ENCODE peak calls at places on chromosomes 12 and 14, in seven cellular contexts. Y, O, S, W, U, P and B are unnamed samples.

GRCh38 chr12:15701721-15702156 is 87.4 kb downstream of the EPS8 start:
- DNase-seq in P (no peak), S (peak), O (no peak), Y (no peak), U (no peak), W (no peak), B (peak)

GRCh38 chr12:26056335-26056734 is 68.5 kb downstream of the BHLHE41 start:
- DNase-seq in O (no peak), U (no peak), P (no peak), S (peak), Y (no peak), W (no peak), B (no peak)

GRCh38 chr14:102209224-102209966 is 69.7 kb downstream of the WDR20 start:
- DNase-seq in Y (no peak), S (peak), W (no peak), P (peak), O (no peak), U (no peak), B (no peak)

GRCh38 chr14:31930493-31931225 is 146.4 kb upstream of the ARHGAP5 start:
- DNase-seq in Y (no peak), S (peak), P (peak), W (no peak), U (no peak), O (no peak), B (no peak)

GRCh38 chr12:3304436-3305135 is 186.4 kb upstream of the PRMT8 start:
- DNase-seq in Y (no peak), O (no peak), S (peak), P (no peak), U (no peak), W (no peak), B (peak)

GRCh38 chr14:68442828-68443460 is 349.9 kb downstream of the ZFP36L1 start:
- DNase-seq in P (no peak), U (no peak), Y (no peak), O (no peak), W (no peak), S (no peak), B (peak)

GRCh38 chr12:80936353-80936641 is 1.4 kb downstream of the LIN7A start:
- DNase-seq in W (no peak), P (no peak), Y (no peak), O (no peak), U (no peak), S (no peak), B (no peak)

GRCh38 chr12:13654456-13654855 is 326.9 kb downstream of the GRIN2B start:
- DNase-seq in S (no peak), W (no peak), Y (no peak), O (no peak), U (no peak), P (no peak), B (no peak)

GRCh38 chr12:124486346-124486963 is 81.0 kb downstream of the NCOR2 start:
- DNase-seq in Y (no peak), S (no peak), W (no peak), U (peak), O (no peak), P (no peak), B (no peak)

GRCh38 chr12:109020750-109021380 is at the start of gene SVOP:
- DNase-seq in W (peak), O (peak), S (peak), P (peak), U (peak), Y (peak), B (peak)

GRCh38 chr14:105600939-105601359 is 74.6 kb downstream of the TMEM121 start:
- DNase-seq in Y (no peak), S (no peak), O (no peak), P (no peak), U (no peak), W (no peak), B (no peak)

GRCh38 chr12:85834378-85834777 is 1.8 kb downstream of the RASSF9 start:
- DNase-seq in P (no peak), W (no peak), U (no peak), S (no peak), Y (no peak), O (no peak), B (no peak)

GRCh38 chr14:53358166-53358565 is 205.0 kb upstream of the DDHD1 start:
- DNase-seq in P (no peak), O (no peak), U (no peak), Y (no peak), W (no peak), S (no peak), B (no peak)

GRCh38 chr14:34665785-34666425 is 36.0 kb upstream of the SNX6 start:
- DNase-seq in P (no peak), W (no peak), Y (peak), S (peak), U (no peak), O (no peak), B (peak)

GRCh38 chr12:40157307-40157706 is 51.4 kb upstream of the SLC2A13 start:
- DNase-seq in Y (no peak), S (no peak), U (no peak), P (no peak), W (no peak), O (no peak), B (no peak)

GRCh38 chr14:86654558-86655184 is 1124.7 kb downstream of the FLRT2 start:
- DNase-seq in O (peak), W (no peak), U (no peak), P (peak), S (peak), Y (peak), B (no peak)
- TF ChIP-seq CTCF in O (peak), W (peak), U (no peak), P (peak), S (peak), Y (peak), B (no peak)

DNA sequence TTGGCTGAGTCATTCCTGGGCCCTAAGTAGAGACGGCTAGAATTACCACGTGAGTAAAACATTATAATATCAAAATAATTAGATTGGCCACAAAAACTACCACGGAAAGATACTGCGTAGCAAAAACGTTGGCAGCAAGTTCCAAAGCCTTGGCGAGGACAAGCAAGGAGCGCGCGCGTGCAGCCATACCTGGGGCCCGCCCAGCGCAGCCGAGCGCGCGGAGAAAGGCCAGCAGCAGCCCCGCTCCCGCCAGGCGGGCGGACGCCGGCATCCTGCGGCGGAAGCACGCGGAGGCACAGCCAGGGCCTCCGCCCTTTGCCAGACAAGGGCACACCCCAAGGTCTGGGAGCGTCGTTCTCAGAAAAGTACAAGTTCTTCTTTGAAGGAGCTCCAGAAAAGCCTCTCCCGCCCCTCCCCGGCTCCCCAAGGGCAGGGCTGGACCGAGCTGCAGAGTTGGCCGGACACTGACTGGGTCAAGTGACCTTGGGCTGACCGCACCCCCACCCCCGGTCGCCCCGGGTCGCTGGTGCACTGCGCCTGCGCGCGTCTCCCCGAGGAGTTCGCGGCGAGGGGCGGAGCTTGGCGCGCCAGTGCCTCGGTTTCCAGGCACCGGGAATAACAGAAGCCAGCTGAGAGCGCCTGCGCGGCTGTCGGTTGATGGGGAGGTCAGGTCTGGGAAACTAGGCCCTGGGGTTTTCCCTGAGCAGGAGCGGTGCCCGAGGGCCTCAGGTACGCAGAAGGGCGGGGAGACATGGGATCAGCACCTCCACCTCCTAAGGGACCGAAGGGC is at the start of gene ZC2HC1C:
- DNase-seq in S (peak), Y (peak), P (peak), W (peak), O (peak), U (peak), B (peak)
- TF ChIP-seq CTCF in S (no peak), Y (no peak), P (no peak), W (no peak), O (no peak), U (no peak), B (no peak)

DNA sequence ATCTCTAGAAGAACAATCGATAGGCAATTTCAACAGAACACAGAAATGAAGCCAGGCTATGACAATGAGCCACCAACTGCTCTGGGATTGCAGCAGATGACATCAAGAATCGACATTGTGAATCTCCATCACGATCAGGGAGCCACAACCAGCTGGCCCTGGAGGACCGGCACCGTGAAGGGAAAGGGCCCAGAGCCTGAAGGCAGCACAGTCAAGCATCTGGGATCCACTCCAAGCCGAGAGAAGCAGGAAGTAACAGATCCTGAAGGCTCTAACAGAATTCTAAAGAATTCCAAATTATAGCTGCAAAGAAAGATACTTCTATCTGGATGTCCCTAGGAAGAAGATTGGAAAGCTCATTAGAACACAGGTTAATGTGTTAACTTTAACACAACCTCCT is 61.0 kb downstream of the LRRC74A start:
- DNase-seq in Y (no peak), O (no peak), W (no peak), S (peak), U (no peak), P (no peak), B (no peak)
- TF ChIP-seq CTCF in Y (no peak), O (no peak), W (no peak), S (no peak), U (no peak), P (no peak), B (no peak)

GRCh38 chr12:51520576-51521325 is 70.3 kb upstream of the SCN8A start:
- DNase-seq in W (no peak), Y (no peak), P (no peak), S (no peak), O (no peak), U (no peak), B (no peak)

GRCh38 chr12:51524386-51524901 is 66.6 kb upstream of the SCN8A start:
- DNase-seq in S (no peak), P (no peak), Y (no peak), O (no peak), U (no peak), W (no peak), B (no peak)

GRCh38 chr12:51519755-51520154 is 71.3 kb upstream of the SCN8A start:
- DNase-seq in S (no peak), O (peak), P (no peak), W (no peak), Y (no peak), U (no peak), B (no peak)

GRCh38 chr12:51522696-51523095 is 68.3 kb upstream of the SCN8A start:
- DNase-seq in W (no peak), P (no peak), O (no peak), U (no peak), S (no peak), Y (no peak), B (no peak)

DNA sequence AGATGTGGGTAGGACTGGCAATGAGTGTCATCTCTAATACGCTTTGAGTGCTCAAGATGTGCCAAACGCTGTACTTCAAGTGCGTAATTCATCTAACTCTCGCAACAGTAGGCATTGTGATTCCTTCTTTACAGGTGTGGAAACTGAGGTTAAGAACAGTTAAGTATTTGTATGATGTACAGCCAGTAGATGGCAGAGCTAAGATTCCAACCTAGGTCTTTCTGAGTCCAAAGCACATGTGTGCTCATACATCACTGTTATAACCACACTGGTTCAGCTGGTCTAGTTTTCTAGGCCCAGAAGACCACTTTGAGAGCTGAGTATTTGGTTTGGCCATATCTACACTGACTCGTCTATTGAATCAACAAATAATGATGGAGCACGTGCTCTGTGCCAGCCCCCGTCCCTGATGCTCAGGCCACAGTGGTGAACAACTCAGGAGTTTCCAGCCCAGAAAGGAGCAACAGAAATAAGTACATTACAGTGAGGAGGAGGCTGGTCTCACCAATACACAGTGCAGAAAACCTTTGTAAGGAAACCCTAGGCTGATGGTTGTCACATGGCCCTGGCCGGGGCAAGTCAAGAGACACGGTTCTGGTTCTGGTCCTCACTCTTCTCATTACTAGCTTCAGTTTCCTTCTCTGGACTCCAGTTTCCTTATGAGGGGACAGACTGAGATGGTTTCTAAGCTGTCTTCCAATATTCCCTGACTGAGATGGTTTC is 69.3 kb upstream of the SCN8A start:
- DNase-seq in O (no peak), Y (no peak), P (no peak), U (no peak), S (peak), W (no peak), B (no peak)
- TF ChIP-seq CTCF in O (no peak), Y (no peak), P (peak), U (no peak), S (peak), W (no peak), B (peak)

GRCh38 chr12:8771072-8771471 is 51.3 kb upstream of the A2ML1 start:
- DNase-seq in P (no peak), Y (no peak), S (no peak), U (no peak), O (no peak), W (no peak), B (no peak)
- TF ChIP-seq CTCF in P (no peak), Y (no peak), S (no peak), U (no peak), O (no peak), W (peak), B (no peak)

GRCh38 chr14:37565550-37565949 is 29.5 kb downstream of the FOXA1 start:
- DNase-seq in U (no peak), P (no peak), O (no peak), S (no peak), W (no peak), Y (no peak), B (no peak)
- TF ChIP-seq CTCF in U (no peak), P (peak), O (no peak), S (peak), W (peak), Y (peak), B (peak)

DNA sequence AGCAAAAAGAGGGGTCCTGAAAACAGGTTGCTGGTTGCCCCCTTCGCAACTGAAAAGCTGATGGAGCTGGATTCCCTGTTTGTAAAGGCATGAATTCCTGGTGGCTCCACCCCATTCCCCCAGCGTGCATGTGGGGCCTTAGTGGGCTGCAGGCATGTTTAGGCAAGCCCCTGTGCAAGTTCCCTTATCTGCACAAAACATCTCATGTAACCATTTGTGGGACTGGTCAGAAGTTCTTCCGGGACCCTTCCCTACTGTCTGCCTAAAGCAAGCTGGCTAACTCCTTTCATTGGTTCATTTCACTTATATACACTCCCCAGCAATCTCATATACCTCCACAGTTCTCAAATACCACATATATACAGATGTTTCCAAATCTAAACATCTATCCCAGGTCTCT is 24.0 kb upstream of the HIGD1C start:
- DNase-seq in Y (no peak), W (no peak), U (no peak), O (no peak), P (no peak), S (no peak), B (no peak)
- TF ChIP-seq CTCF in Y (no peak), W (no peak), U (no peak), O (no peak), P (no peak), S (no peak), B (no peak)

GRCh38 chr12:88501976-88502938 is 78.0 kb downstream of the KITLG start:
- DNase-seq in Y (no peak), O (no peak), P (no peak), S (peak), U (no peak), W (no peak), B (peak)
- TF ChIP-seq CTCF in Y (no peak), O (no peak), P (no peak), S (no peak), U (no peak), W (no peak), B (no peak)

GRCh38 chr12:48956279-48957140 is 777 bp downstream of the ARF3 start:
- DNase-seq in U (peak), O (peak), S (peak), W (no peak), P (peak), Y (peak), B (peak)
- TF ChIP-seq CTCF in U (no peak), O (no peak), S (no peak), W (peak), P (no peak), Y (no peak), B (no peak)